ENCODE peak calls at places on chromosomes 5 and 9, in eight cellular contexts. F is left ventricle myocardium superior; N is glomerular endothelial cell; Y is dorsolateral prefrontal cortex; T is NCI-H1092; L is posterior vena cava; M is activated T-helper 1 cell treated with Interleukin-2 at 50 U/mL for 16 hours; K is stimulated activated CD8-positive, alpha-beta memory T cell treated with anti-CD3 and anti-CD28 coated beads, Interleukin-15, amount 100 ng/mL, for 1 hour. A is an unnamed sample.
A peak's percentile ranks its signal among the peaks of the same experiment; 100 is the strongest.

GRCh38 chr5:18113724-18114123 is 479.5 kb downstream of the TAF11L14 start:
- DNase-seq in T (peak; percentile 11), L (no peak), F (no peak), M (no peak), Y (peak; percentile 10), N (no peak), K (no peak), A (peak; percentile 82)

GRCh38 chr5:157431544-157432200 is 28.3 kb upstream of the NIPAL4 start:
- DNase-seq in K (no peak), Y (peak; percentile 32), N (peak; percentile 31), M (no peak), L (no peak), F (no peak), T (no peak), A (peak; percentile 54)

GRCh38 chr9:7782390-7783120 is 17.0 kb downstream of the DMAC1 start:
- DNase-seq in N (no peak), T (no peak), L (no peak), K (no peak), Y (no peak), M (no peak), F (no peak), A (peak; percentile 58)

GRCh38 chr5:179796877-179797608 is 3.3 kb downstream of the LTC4S start:
- DNase-seq in F (peak; percentile 45), T (no peak), M (no peak), K (no peak), N (no peak), Y (no peak), L (peak; percentile 76), A (no peak)

GRCh38 chr9:70924380-70924779 is 197.0 kb downstream of the TRPM3 start:
- DNase-seq in T (no peak), F (no peak), L (no peak), K (no peak), M (no peak), N (peak; percentile 33), Y (no peak), A (no peak)

GRCh38 chr5:125660231-125660895 is 762.8 kb upstream of the GRAMD2B start:
- DNase-seq in M (no peak), Y (no peak), K (no peak), T (no peak), N (peak; percentile 37), L (no peak), F (no peak), A (no peak)

GRCh38 chr5:107636555-107636954 is 34.2 kb downstream of the EFNA5 start:
- DNase-seq in N (no peak), Y (no peak), F (no peak), M (no peak), K (no peak), T (no peak), L (no peak), A (no peak)

GRCh38 chr9:129328357-129329103 is 150.5 kb upstream of the IER5L start:
- DNase-seq in K (no peak), T (no peak), Y (no peak), L (no peak), M (no peak), N (no peak), F (peak; percentile 45), A (no peak)

GRCh38 chr9:4768681-4769080 is 24.1 kb upstream of the RCL1 start:
- DNase-seq in F (no peak), M (no peak), N (no peak), K (no peak), Y (no peak), L (no peak), T (no peak), A (no peak)

GRCh38 chr5:14204785-14205321 is 61.7 kb downstream of the TRIO start:
- DNase-seq in K (no peak), N (no peak), T (no peak), Y (no peak), M (no peak), L (peak; percentile 88), F (peak; percentile 53), A (peak; percentile 94)

GRCh38 chr9:125506045-125506444 is 201.0 kb downstream of the MAPKAP1 start:
- DNase-seq in M (no peak), K (no peak), Y (no peak), N (no peak), T (no peak), L (no peak), F (peak; percentile 52), A (no peak)

GRCh38 chr5:40823459-40823858 is 11.6 kb downstream of the RPL37 start:
- DNase-seq in L (no peak), F (no peak), T (no peak), Y (no peak), K (no peak), M (no peak), N (no peak), A (no peak)

GRCh38 chr9:76107487-76107886 is 217.0 kb downstream of the PCSK5 start:
- DNase-seq in F (no peak), K (no peak), L (no peak), N (no peak), T (no peak), M (no peak), Y (no peak), A (no peak)

GRCh38 chr9:104842698-104843097 is 78.8 kb downstream of the NIPSNAP3B start:
- DNase-seq in L (no peak), M (no peak), K (no peak), Y (no peak), N (no peak), F (no peak), T (no peak), A (no peak)

GRCh38 chr5:173326501-173326960 is 1.7 kb downstream of the STC2 start:
- DNase-seq in M (no peak), K (no peak), N (no peak), T (no peak), Y (no peak), F (no peak), L (no peak), A (no peak)

GRCh38 chr5:155532621-155533314 is 519.2 kb downstream of the KIF4B start:
- DNase-seq in M (no peak), L (no peak), K (no peak), F (no peak), T (no peak), N (no peak), Y (no peak), A (no peak)

A was measured in NCI-H2081.